ENCODE peak calls at places on chromosomes 1 and 21, in six cellular contexts. One of them, this sample, is unnamed.

GRCh38 chr1:212518188-212518951 is 85.7 kb downstream of the NENF start:
- DNase-seq in neural progenitor cell: no peak
- DNase-seq in endothelial cell of umbilical vein: no peak
- DNase-seq in hepatocyte: peak
- DNase-seq in DND-41: no peak
- DNase-seq in mammary epithelial cell: peak
- DNase-seq in this sample: no peak

GRCh38 chr21:39666681-39667315 is 54.1 kb downstream of the B3GALT5 start:
- DNase-seq in neural progenitor cell: no peak
- DNase-seq in endothelial cell of umbilical vein: no peak
- DNase-seq in hepatocyte: no peak
- DNase-seq in DND-41: no peak
- DNase-seq in mammary epithelial cell: no peak
- DNase-seq in this sample: no peak

GRCh38 chr1:47618830-47619229 is 181.0 kb downstream of the FOXD2 start:
- DNase-seq in neural progenitor cell: no peak
- DNase-seq in endothelial cell of umbilical vein: no peak
- DNase-seq in hepatocyte: no peak
- DNase-seq in DND-41: no peak
- DNase-seq in mammary epithelial cell: no peak
- DNase-seq in this sample: no peak

GRCh38 chr1:208329291-208329690 is 85.1 kb upstream of the PLXNA2 start:
- DNase-seq in neural progenitor cell: no peak
- DNase-seq in endothelial cell of umbilical vein: no peak
- DNase-seq in hepatocyte: no peak
- DNase-seq in DND-41: no peak
- DNase-seq in mammary epithelial cell: peak
- DNase-seq in this sample: no peak

GRCh38 chr1:91054780-91055481 is 33.1 kb upstream of the ZNF644 start:
- DNase-seq in neural progenitor cell: no peak
- DNase-seq in endothelial cell of umbilical vein: no peak
- DNase-seq in hepatocyte: no peak
- DNase-seq in DND-41: peak
- DNase-seq in mammary epithelial cell: no peak
- DNase-seq in this sample: no peak

GRCh38 chr1:92834617-92835016 is 2.8 kb downstream of the RPL5 start:
- DNase-seq in neural progenitor cell: no peak
- DNase-seq in endothelial cell of umbilical vein: no peak
- DNase-seq in hepatocyte: no peak
- DNase-seq in DND-41: no peak
- DNase-seq in mammary epithelial cell: no peak
- DNase-seq in this sample: no peak

GRCh38 chr1:160744287-160744857 is 5.3 kb downstream of the SLAMF7 start:
- DNase-seq in neural progenitor cell: no peak
- DNase-seq in endothelial cell of umbilical vein: no peak
- DNase-seq in hepatocyte: no peak
- DNase-seq in DND-41: no peak
- DNase-seq in mammary epithelial cell: no peak
- DNase-seq in this sample: no peak

GRCh38 chr1:201563406-201563780 is 24.5 kb downstream of the NAV1 start:
- DNase-seq in neural progenitor cell: no peak
- DNase-seq in endothelial cell of umbilical vein: no peak
- DNase-seq in hepatocyte: no peak
- DNase-seq in DND-41: no peak
- DNase-seq in mammary epithelial cell: no peak
- DNase-seq in this sample: no peak

GRCh38 chr1:33349081-33349759 is 28.3 kb upstream of the A3GALT2 start:
- DNase-seq in neural progenitor cell: no peak
- DNase-seq in endothelial cell of umbilical vein: peak
- DNase-seq in hepatocyte: peak
- DNase-seq in DND-41: peak
- DNase-seq in mammary epithelial cell: no peak
- DNase-seq in this sample: peak

GRCh38 chr1:199010492-199010891 is 371.7 kb downstream of the PTPRC start:
- DNase-seq in neural progenitor cell: no peak
- DNase-seq in endothelial cell of umbilical vein: no peak
- DNase-seq in hepatocyte: no peak
- DNase-seq in DND-41: peak
- DNase-seq in mammary epithelial cell: no peak
- DNase-seq in this sample: no peak

GRCh38 chr1:12594490-12594889 is 23.5 kb downstream of the DHRS3 start:
- DNase-seq in neural progenitor cell: no peak
- DNase-seq in endothelial cell of umbilical vein: no peak
- DNase-seq in hepatocyte: no peak
- DNase-seq in DND-41: no peak
- DNase-seq in mammary epithelial cell: no peak
- DNase-seq in this sample: no peak

GRCh38 chr1:154572433-154573167 is 5.0 kb downstream of the CHRNB2 start:
- DNase-seq in neural progenitor cell: no peak
- DNase-seq in endothelial cell of umbilical vein: no peak
- DNase-seq in hepatocyte: no peak
- DNase-seq in DND-41: no peak
- DNase-seq in mammary epithelial cell: no peak
- DNase-seq in this sample: no peak

GRCh38 chr1:180482425-180483275 is 19.7 kb downstream of the ACBD6 start:
- DNase-seq in neural progenitor cell: peak
- DNase-seq in endothelial cell of umbilical vein: peak
- DNase-seq in hepatocyte: peak
- DNase-seq in DND-41: peak
- DNase-seq in mammary epithelial cell: peak
- DNase-seq in this sample: peak

GRCh38 chr1:24173638-24174325 is 13.3 kb downstream of the IFNLR1 start:
- DNase-seq in neural progenitor cell: no peak
- DNase-seq in endothelial cell of umbilical vein: no peak
- DNase-seq in hepatocyte: no peak
- DNase-seq in DND-41: no peak
- DNase-seq in mammary epithelial cell: no peak
- DNase-seq in this sample: no peak

GRCh38 chr1:24178404-24178803 is 8.7 kb downstream of the IFNLR1 start:
- DNase-seq in neural progenitor cell: no peak
- DNase-seq in endothelial cell of umbilical vein: no peak
- DNase-seq in hepatocyte: no peak
- DNase-seq in DND-41: no peak
- DNase-seq in mammary epithelial cell: no peak
- DNase-seq in this sample: no peak

GRCh38 chr1:24179251-24179895 is 7.7 kb downstream of the IFNLR1 start:
- DNase-seq in neural progenitor cell: no peak
- DNase-seq in endothelial cell of umbilical vein: no peak
- DNase-seq in hepatocyte: no peak
- DNase-seq in DND-41: no peak
- DNase-seq in mammary epithelial cell: no peak
- DNase-seq in this sample: no peak

GRCh38 chr1:24175033-24175755 is 11.9 kb downstream of the IFNLR1 start:
- DNase-seq in neural progenitor cell: no peak
- DNase-seq in endothelial cell of umbilical vein: no peak
- DNase-seq in hepatocyte: no peak
- DNase-seq in DND-41: no peak
- DNase-seq in mammary epithelial cell: peak
- DNase-seq in this sample: no peak

GRCh38 chr1:24177161-24177560 is 9.9 kb downstream of the IFNLR1 start:
- DNase-seq in neural progenitor cell: no peak
- DNase-seq in endothelial cell of umbilical vein: no peak
- DNase-seq in hepatocyte: no peak
- DNase-seq in DND-41: no peak
- DNase-seq in mammary epithelial cell: no peak
- DNase-seq in this sample: no peak
- TF ChIP-seq EZH2 in neural progenitor cell: no peak
- TF ChIP-seq EZH2 in endothelial cell of umbilical vein: no peak
- TF ChIP-seq EZH2 in hepatocyte: no peak
- TF ChIP-seq EZH2 in DND-41: no peak
- TF ChIP-seq EZH2 in mammary epithelial cell: no peak
- TF ChIP-seq EZH2 in this sample: no peak

DNA sequence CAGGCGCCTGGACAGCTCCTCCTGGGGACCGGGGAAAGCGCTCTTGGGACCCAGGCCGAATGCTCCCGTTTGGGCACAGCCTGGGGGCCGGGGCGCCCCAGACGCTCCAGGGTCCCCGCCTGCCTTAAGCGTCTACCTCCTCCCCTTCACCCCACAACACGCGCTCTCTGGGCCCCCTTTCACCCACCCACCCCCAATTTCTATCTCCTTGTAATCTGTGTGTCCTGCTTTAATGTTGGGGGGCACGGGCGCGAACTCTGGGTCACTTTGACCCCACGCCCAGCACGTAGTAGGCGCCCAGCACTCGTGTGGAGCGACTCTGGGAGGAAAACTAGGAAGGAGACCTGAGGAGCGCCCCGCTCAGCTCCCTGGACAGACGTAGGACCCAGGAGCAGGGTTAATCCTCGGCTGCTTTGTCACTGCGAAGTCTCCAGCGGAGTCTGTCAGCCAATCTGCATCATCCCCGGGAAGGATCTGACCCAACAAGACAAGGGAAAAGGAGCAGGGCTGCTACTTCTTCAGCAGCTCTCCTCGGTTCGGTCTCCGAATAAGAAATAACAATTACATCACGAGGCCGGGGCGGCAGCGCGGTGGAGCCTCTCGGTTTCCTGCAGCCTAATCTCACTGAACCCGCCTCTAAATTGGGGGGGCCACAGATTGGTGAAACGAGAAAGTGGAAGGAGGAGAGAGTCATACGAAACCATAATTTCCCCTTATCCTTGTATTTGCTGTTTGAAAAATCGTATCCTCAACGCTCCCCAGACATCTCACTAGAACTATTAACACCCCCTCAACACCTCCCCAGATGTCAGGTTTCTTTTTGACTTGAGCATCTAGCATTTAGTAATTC is 806 bp upstream of the NRIP1 start:
- DNase-seq in neural progenitor cell: peak
- DNase-seq in endothelial cell of umbilical vein: peak
- DNase-seq in hepatocyte: peak
- DNase-seq in DND-41: peak
- DNase-seq in mammary epithelial cell: peak
- DNase-seq in this sample: peak
- TF ChIP-seq CTCF in neural progenitor cell: peak
- TF ChIP-seq CTCF in endothelial cell of umbilical vein: no peak
- TF ChIP-seq CTCF in hepatocyte: no peak
- TF ChIP-seq CTCF in DND-41: no peak
- TF ChIP-seq CTCF in mammary epithelial cell: no peak
- TF ChIP-seq CTCF in this sample: no peak

DNA sequence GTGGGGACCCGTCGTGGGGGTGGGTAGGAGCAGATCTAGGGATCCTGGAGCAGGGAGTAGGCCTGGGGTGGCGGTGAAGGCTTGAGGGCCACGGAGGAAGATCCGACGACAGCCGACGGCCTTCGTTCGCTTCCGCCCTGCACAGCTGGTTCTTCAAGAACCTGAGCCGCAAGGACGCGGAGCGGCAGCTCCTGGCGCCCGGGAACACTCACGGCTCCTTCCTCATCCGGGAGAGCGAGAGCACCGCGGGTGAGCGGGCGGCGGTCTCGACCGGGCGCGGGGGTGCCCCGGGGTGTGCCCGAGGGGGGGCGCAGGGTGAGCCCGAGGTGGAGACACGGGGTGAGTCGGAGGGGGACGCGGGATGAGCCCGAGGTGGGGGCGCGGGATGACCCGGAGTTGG is 16.5 kb upstream of the HDAC1 start:
- DNase-seq in neural progenitor cell: no peak
- DNase-seq in endothelial cell of umbilical vein: no peak
- DNase-seq in hepatocyte: no peak
- DNase-seq in DND-41: peak
- DNase-seq in mammary epithelial cell: no peak
- DNase-seq in this sample: no peak
- TF ChIP-seq EZH2 in neural progenitor cell: no peak
- TF ChIP-seq EZH2 in endothelial cell of umbilical vein: no peak
- TF ChIP-seq EZH2 in hepatocyte: no peak
- TF ChIP-seq EZH2 in DND-41: no peak
- TF ChIP-seq EZH2 in mammary epithelial cell: no peak
- TF ChIP-seq EZH2 in this sample: no peak

GRCh38 chr21:19507682-19508260 is 1104.2 kb upstream of the TMPRSS15 start:
- DNase-seq in neural progenitor cell: peak
- DNase-seq in endothelial cell of umbilical vein: no peak
- DNase-seq in hepatocyte: peak
- DNase-seq in DND-41: no peak
- DNase-seq in mammary epithelial cell: no peak
- DNase-seq in this sample: peak
- TF ChIP-seq CTCF in neural progenitor cell: peak
- TF ChIP-seq CTCF in endothelial cell of umbilical vein: peak
- TF ChIP-seq CTCF in hepatocyte: peak
- TF ChIP-seq CTCF in DND-41: peak
- TF ChIP-seq CTCF in mammary epithelial cell: no peak
- TF ChIP-seq CTCF in this sample: peak

GRCh38 chr1:65525297-65526048 is 105.0 kb downstream of the LEPR start:
- DNase-seq in neural progenitor cell: peak
- DNase-seq in endothelial cell of umbilical vein: no peak
- DNase-seq in hepatocyte: peak
- DNase-seq in DND-41: no peak
- DNase-seq in mammary epithelial cell: no peak
- DNase-seq in this sample: no peak
- TF ChIP-seq EZH2 in neural progenitor cell: peak
- TF ChIP-seq EZH2 in endothelial cell of umbilical vein: no peak
- TF ChIP-seq EZH2 in hepatocyte: peak
- TF ChIP-seq EZH2 in DND-41: no peak
- TF ChIP-seq EZH2 in mammary epithelial cell: peak
- TF ChIP-seq EZH2 in this sample: peak

GRCh38 chr1:192580351-192580962 is 4.9 kb downstream of the RGS1 start:
- DNase-seq in neural progenitor cell: peak
- DNase-seq in endothelial cell of umbilical vein: peak
- DNase-seq in hepatocyte: peak
- DNase-seq in DND-41: peak
- DNase-seq in mammary epithelial cell: peak
- DNase-seq in this sample: peak
- TF ChIP-seq CTCF in neural progenitor cell: peak
- TF ChIP-seq CTCF in endothelial cell of umbilical vein: peak
- TF ChIP-seq CTCF in hepatocyte: peak
- TF ChIP-seq CTCF in DND-41: peak
- TF ChIP-seq CTCF in mammary epithelial cell: peak
- TF ChIP-seq CTCF in this sample: peak

DNA sequence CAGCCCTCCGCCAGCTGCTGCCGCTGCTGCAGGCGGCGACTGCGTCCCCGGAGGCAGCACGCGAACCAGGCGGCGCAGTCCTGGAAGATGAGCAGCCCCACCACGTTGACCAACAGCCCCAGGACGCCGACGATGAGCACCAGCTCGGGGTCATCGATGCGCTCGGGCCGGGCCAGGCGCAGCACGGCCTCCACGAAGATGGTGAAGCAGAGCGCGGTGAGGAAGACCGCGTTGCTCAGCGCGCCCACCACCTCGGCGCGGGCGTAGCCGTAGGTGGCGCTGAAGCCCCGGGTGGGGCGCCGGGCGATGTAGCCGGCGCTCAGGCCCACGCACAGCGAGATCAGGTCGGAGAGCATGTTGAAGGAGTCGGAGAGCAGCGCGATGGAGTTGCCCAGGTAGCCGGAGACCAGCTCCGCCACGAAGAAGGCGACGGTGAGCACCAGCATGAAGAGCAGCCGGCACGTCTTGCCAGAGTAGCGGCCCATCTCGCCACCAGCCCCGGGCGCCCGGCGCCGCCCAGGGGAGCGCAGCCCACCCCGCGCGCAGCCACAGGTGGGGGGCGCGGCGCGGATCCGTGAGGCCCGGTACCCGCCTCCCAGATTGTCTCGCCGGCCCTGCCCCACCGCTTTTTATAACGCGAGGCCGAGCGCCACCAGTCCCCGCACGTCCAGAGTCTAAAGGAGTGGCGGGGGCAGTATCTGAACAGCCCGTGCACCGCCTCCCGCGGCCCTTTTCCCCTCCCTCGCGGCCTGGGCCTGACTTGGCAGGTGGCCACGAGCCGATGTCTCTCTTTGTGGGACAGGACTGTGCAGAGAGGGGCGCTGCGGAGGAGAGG is at the start of gene SLC30A10:
- DNase-seq in neural progenitor cell: peak
- DNase-seq in endothelial cell of umbilical vein: peak
- DNase-seq in hepatocyte: peak
- DNase-seq in DND-41: no peak
- DNase-seq in mammary epithelial cell: peak
- DNase-seq in this sample: peak
- TF ChIP-seq EZH2 in neural progenitor cell: peak
- TF ChIP-seq EZH2 in endothelial cell of umbilical vein: peak
- TF ChIP-seq EZH2 in hepatocyte: no peak
- TF ChIP-seq EZH2 in DND-41: no peak
- TF ChIP-seq EZH2 in mammary epithelial cell: peak
- TF ChIP-seq EZH2 in this sample: peak

GRCh38 chr1:60668584-60668983 is 413.8 kb upstream of the NFIA start:
- DNase-seq in neural progenitor cell: no peak
- DNase-seq in endothelial cell of umbilical vein: no peak
- DNase-seq in hepatocyte: no peak
- DNase-seq in DND-41: no peak
- DNase-seq in mammary epithelial cell: no peak
- DNase-seq in this sample: no peak
- TF ChIP-seq CTCF in neural progenitor cell: no peak
- TF ChIP-seq CTCF in endothelial cell of umbilical vein: no peak
- TF ChIP-seq CTCF in hepatocyte: no peak
- TF ChIP-seq CTCF in DND-41: no peak
- TF ChIP-seq CTCF in mammary epithelial cell: no peak
- TF ChIP-seq CTCF in this sample: no peak